ENCODE peak calls at places on chromosomes 11 and 22, in five cellular contexts. One of them, this sample, is unnamed.

GRCh38 chr11:111148953-111149352 is 96.6 kb upstream of the POU2AF2 start:
- DNase-seq in gastrocnemius medialis: no peak
- DNase-seq in body of pancreas: no peak
- DNase-seq in RWPE2: no peak
- DNase-seq in cardiac muscle cell: no peak
- DNase-seq in this sample: no peak

GRCh38 chr11:46762248-46762647 is 43.2 kb downstream of the F2 start:
- DNase-seq in gastrocnemius medialis: peak
- DNase-seq in body of pancreas: no peak
- DNase-seq in RWPE2: no peak
- DNase-seq in cardiac muscle cell: no peak
- DNase-seq in this sample: no peak

GRCh38 chr11:818396-819128 is at the start of gene PNPLA2:
- DNase-seq in gastrocnemius medialis: no peak
- DNase-seq in body of pancreas: peak
- DNase-seq in RWPE2: no peak
- DNase-seq in cardiac muscle cell: no peak
- DNase-seq in this sample: no peak

GRCh38 chr11:68677432-68677831 is 6.9 kb upstream of the GAL start:
- DNase-seq in gastrocnemius medialis: no peak
- DNase-seq in body of pancreas: peak
- DNase-seq in RWPE2: peak
- DNase-seq in cardiac muscle cell: no peak
- DNase-seq in this sample: peak

GRCh38 chr11:27535103-27535502 is 28.5 kb upstream of the LIN7C start:
- DNase-seq in gastrocnemius medialis: no peak
- DNase-seq in body of pancreas: no peak
- DNase-seq in RWPE2: no peak
- DNase-seq in cardiac muscle cell: no peak
- DNase-seq in this sample: no peak

GRCh38 chr22:50020606-50021005 is 8.0 kb upstream of the IL17REL start:
- DNase-seq in gastrocnemius medialis: no peak
- DNase-seq in body of pancreas: no peak
- DNase-seq in RWPE2: no peak
- DNase-seq in cardiac muscle cell: no peak
- DNase-seq in this sample: no peak

GRCh38 chr11:61777234-61778090 is 14.9 kb downstream of the TMEM258 start:
- DNase-seq in gastrocnemius medialis: no peak
- DNase-seq in body of pancreas: peak
- DNase-seq in RWPE2: no peak
- DNase-seq in cardiac muscle cell: no peak
- DNase-seq in this sample: no peak

GRCh38 chr22:37184380-37184755 is 3.7 kb downstream of the C1QTNF6 start:
- DNase-seq in gastrocnemius medialis: no peak
- DNase-seq in body of pancreas: no peak
- DNase-seq in RWPE2: peak
- DNase-seq in cardiac muscle cell: no peak
- DNase-seq in this sample: no peak

GRCh38 chr11:75635009-75635909 is 33.6 kb downstream of the MAP6 start:
- DNase-seq in gastrocnemius medialis: no peak
- DNase-seq in body of pancreas: peak
- DNase-seq in RWPE2: no peak
- DNase-seq in cardiac muscle cell: no peak
- DNase-seq in this sample: no peak

GRCh38 chr22:27809226-27809625 is 7.7 kb upstream of the MN1 start:
- DNase-seq in gastrocnemius medialis: no peak
- DNase-seq in body of pancreas: no peak
- DNase-seq in RWPE2: no peak
- DNase-seq in cardiac muscle cell: no peak
- DNase-seq in this sample: no peak

GRCh38 chr22:49838771-49839717 is 11.4 kb upstream of the BRD1 start:
- DNase-seq in gastrocnemius medialis: no peak
- DNase-seq in body of pancreas: no peak
- DNase-seq in RWPE2: no peak
- DNase-seq in cardiac muscle cell: no peak
- DNase-seq in this sample: no peak

GRCh38 chr11:17991799-17992433 is 20.9 kb downstream of the SERGEF start:
- DNase-seq in gastrocnemius medialis: no peak
- DNase-seq in body of pancreas: peak
- DNase-seq in RWPE2: no peak
- DNase-seq in cardiac muscle cell: peak
- DNase-seq in this sample: no peak

GRCh38 chr11:44463751-44464150 is 101.7 kb upstream of the CD82 start:
- DNase-seq in gastrocnemius medialis: no peak
- DNase-seq in body of pancreas: no peak
- DNase-seq in RWPE2: no peak
- DNase-seq in cardiac muscle cell: no peak
- DNase-seq in this sample: no peak

GRCh38 chr11:44467413-44467812 is 98.0 kb upstream of the CD82 start:
- DNase-seq in gastrocnemius medialis: no peak
- DNase-seq in body of pancreas: no peak
- DNase-seq in RWPE2: no peak
- DNase-seq in cardiac muscle cell: no peak
- DNase-seq in this sample: no peak

GRCh38 chr11:44466531-44467179 is 98.8 kb upstream of the CD82 start:
- DNase-seq in gastrocnemius medialis: no peak
- DNase-seq in body of pancreas: no peak
- DNase-seq in RWPE2: no peak
- DNase-seq in cardiac muscle cell: no peak
- DNase-seq in this sample: no peak

GRCh38 chr11:44467931-44468330 is 97.5 kb upstream of the CD82 start:
- DNase-seq in gastrocnemius medialis: no peak
- DNase-seq in body of pancreas: no peak
- DNase-seq in RWPE2: no peak
- DNase-seq in cardiac muscle cell: no peak
- DNase-seq in this sample: no peak

DNA sequence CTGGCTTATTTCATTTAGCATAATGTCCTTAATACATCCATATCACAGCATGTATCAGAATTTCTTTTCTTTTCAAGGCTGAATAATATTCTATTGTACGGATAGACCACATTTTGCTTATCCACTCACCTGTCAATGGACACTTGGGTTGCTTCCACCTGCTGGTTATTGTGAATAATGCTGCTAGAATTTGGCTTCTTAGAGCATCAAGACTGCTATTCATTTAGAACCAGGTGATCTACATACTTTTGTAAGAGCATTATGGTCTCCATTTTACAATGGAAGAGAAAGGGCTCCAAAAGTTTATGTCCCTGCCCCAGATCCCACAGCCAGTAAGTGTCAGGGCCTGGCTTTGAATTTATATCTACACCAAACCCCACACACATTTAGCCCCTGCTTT is 100.7 kb upstream of the CD82 start:
- DNase-seq in gastrocnemius medialis: no peak
- DNase-seq in body of pancreas: no peak
- DNase-seq in RWPE2: no peak
- DNase-seq in cardiac muscle cell: no peak
- DNase-seq in this sample: no peak
- TF ChIP-seq CTCF in gastrocnemius medialis: no peak
- TF ChIP-seq CTCF in body of pancreas: no peak
- TF ChIP-seq CTCF in RWPE2: no peak
- TF ChIP-seq CTCF in cardiac muscle cell: no peak
- TF ChIP-seq CTCF in this sample: no peak

DNA sequence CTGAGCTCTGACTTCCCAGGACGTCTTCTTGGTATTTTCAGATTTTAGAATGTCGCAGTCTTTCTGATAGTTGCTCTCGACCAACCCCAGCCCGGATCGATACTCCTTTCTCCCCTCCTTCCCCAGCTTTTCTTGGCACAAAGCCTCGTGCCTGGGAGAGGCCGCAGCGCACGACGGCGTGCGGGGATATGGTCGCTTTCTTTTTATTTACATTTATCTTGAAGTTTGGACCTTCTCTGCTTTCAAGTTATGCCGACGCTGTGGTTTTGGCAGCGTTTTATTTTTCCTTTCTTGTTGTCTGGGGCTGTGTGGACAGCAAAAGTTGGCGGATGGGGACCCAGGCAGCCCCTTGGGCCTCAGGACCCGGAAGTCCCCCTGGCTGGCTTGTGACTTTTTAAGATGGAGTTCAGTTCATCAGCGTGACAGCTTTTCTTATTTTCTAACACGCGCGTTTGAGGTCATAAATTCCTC is 4.2 kb upstream of the SPDYC start:
- DNase-seq in gastrocnemius medialis: no peak
- DNase-seq in body of pancreas: peak
- DNase-seq in RWPE2: no peak
- DNase-seq in cardiac muscle cell: no peak
- DNase-seq in this sample: no peak
- H3K4me3 ChIP-seq in gastrocnemius medialis: peak
- H3K4me3 ChIP-seq in body of pancreas: no peak
- H3K4me3 ChIP-seq in RWPE2: no peak
- H3K4me3 ChIP-seq in cardiac muscle cell: no peak
- H3K4me3 ChIP-seq in this sample: no peak

GRCh38 chr11:22416462-22416861 is 78.3 kb downstream of the SLC17A6 start:
- DNase-seq in gastrocnemius medialis: no peak
- DNase-seq in body of pancreas: no peak
- DNase-seq in RWPE2: no peak
- DNase-seq in cardiac muscle cell: no peak
- DNase-seq in this sample: no peak

GRCh38 chr11:22415481-22415880 is 77.3 kb downstream of the SLC17A6 start:
- DNase-seq in gastrocnemius medialis: no peak
- DNase-seq in body of pancreas: no peak
- DNase-seq in RWPE2: no peak
- DNase-seq in cardiac muscle cell: no peak
- DNase-seq in this sample: no peak
- TF ChIP-seq CTCF in gastrocnemius medialis: no peak
- TF ChIP-seq CTCF in body of pancreas: no peak
- TF ChIP-seq CTCF in RWPE2: no peak
- TF ChIP-seq CTCF in cardiac muscle cell: no peak
- TF ChIP-seq CTCF in this sample: no peak

GRCh38 chr11:128716661-128717210 is 22.9 kb downstream of the FLI1 start:
- DNase-seq in gastrocnemius medialis: no peak
- DNase-seq in body of pancreas: no peak
- DNase-seq in RWPE2: no peak
- DNase-seq in cardiac muscle cell: no peak
- DNase-seq in this sample: no peak
- H3K4me3 ChIP-seq in gastrocnemius medialis: no peak
- H3K4me3 ChIP-seq in body of pancreas: no peak
- H3K4me3 ChIP-seq in RWPE2: no peak
- H3K4me3 ChIP-seq in cardiac muscle cell: no peak
- H3K4me3 ChIP-seq in this sample: peak

DNA sequence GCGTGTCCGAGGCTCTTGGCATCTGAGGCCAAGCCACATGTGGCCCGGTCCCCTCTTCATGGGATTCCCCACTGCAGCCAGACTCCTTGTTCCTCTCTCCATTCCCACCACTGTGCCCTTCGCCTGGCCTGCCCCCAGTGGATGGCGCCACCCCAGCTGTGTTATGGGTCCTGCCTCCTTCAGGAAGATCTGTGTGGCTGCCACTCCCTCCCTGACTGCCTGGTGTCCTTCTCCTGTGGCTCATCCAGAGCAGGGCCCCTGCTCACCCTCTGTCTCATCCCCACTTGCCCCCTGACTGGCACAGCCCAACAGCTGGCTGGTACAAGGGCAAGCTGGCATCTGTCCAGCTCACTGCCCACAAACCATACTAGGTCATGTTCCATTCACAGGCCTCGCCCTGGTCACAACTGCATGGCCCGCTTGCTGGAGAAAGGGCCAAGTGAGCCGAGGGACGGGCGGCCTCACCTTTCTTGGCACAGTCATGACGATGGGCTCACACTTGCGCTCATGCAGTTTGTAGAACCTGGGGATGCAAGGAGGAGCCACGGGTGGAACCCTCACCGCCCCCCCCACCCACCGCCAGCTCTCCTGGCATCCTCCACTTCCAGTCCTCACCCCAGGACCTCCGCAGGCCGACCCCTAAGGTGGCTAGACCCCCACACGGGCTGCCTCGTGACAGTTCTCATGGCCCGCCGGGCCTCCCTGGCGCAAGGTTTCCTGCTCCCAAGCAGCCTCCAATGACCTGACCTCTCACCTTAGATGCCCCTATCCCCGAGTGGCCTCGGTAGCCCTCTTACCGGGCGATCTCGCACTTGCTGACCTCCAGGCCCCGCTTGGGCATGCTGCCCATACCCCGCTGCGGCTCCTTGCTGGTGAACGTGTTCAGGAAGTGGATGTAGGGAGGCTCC is 2.1 kb upstream of the PTPRCAP start:
- DNase-seq in gastrocnemius medialis: no peak
- DNase-seq in body of pancreas: peak
- DNase-seq in RWPE2: peak
- DNase-seq in cardiac muscle cell: no peak
- DNase-seq in this sample: no peak
- TF ChIP-seq CTCF in gastrocnemius medialis: no peak
- TF ChIP-seq CTCF in body of pancreas: no peak
- TF ChIP-seq CTCF in RWPE2: peak
- TF ChIP-seq CTCF in cardiac muscle cell: no peak
- TF ChIP-seq CTCF in this sample: peak

GRCh38 chr11:16356057-16356750 is at the start of gene SOX6:
- DNase-seq in gastrocnemius medialis: no peak
- DNase-seq in body of pancreas: peak
- DNase-seq in RWPE2: no peak
- DNase-seq in cardiac muscle cell: peak
- DNase-seq in this sample: no peak
- H3K4me3 ChIP-seq in gastrocnemius medialis: no peak
- H3K4me3 ChIP-seq in body of pancreas: no peak
- H3K4me3 ChIP-seq in RWPE2: no peak
- H3K4me3 ChIP-seq in cardiac muscle cell: no peak
- H3K4me3 ChIP-seq in this sample: no peak

DNA sequence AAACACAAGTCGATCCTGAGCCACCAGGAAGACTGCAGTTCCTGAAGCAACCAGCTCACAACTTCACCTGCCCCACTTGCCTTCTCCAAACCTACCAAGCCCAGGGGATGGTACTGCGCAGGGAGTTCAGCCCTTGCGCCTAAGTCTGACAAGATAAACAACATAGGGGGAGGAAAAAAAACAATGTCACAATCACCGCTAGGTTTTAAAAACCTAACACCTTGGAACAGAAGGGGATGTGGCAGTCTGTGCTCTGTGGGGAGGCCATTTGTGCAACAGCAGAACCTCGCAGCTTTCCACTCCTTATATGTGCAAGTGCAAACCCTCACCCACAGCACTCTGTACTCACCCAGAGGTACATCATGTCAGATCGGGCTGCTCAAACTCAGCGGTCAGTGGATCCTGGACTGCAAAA is 134.2 kb downstream of the RBFOX2 start:
- DNase-seq in gastrocnemius medialis: peak
- DNase-seq in body of pancreas: no peak
- DNase-seq in RWPE2: no peak
- DNase-seq in cardiac muscle cell: peak
- DNase-seq in this sample: no peak
- TF ChIP-seq CTCF in gastrocnemius medialis: no peak
- TF ChIP-seq CTCF in body of pancreas: no peak
- TF ChIP-seq CTCF in RWPE2: no peak
- TF ChIP-seq CTCF in cardiac muscle cell: no peak
- TF ChIP-seq CTCF in this sample: no peak

This sample was measured in AG04449.